ENCODE peak calls at places on chromosomes 7 and 10, in six cellular contexts. K is heart left ventricle, W is GM06990, N is adrenal gland, M is transverse colon, V is PC-3. L is an unnamed sample.

GRCh38 chr7:12321248-12321647 is 82.4 kb downstream of the VWDE start:
- DNase-seq in W (no peak), K (no peak), N (no peak), V (no peak), M (no peak), L (no peak)

GRCh38 chr10:49369216-49370162 is 26.4 kb downstream of the DRGX start:
- DNase-seq in W (no peak), N (no peak), M (no peak), V (peak; percentile 31), K (no peak), L (peak; percentile 68)

GRCh38 chr7:137025469-137026175 is 157.2 kb downstream of the CHRM2 start:
- DNase-seq in N (no peak), M (no peak), K (no peak), V (no peak), W (no peak), L (peak; percentile 50)

GRCh38 chr10:95474228-95475002 is 86.8 kb downstream of the SORBS1 start:
- DNase-seq in M (no peak), V (no peak), K (peak; percentile 40), W (no peak), N (no peak), L (no peak)

GRCh38 chr10:111034598-111035310 is 42.1 kb upstream of the ADRA2A start:
- DNase-seq in W (no peak), K (no peak), V (no peak), M (no peak), N (no peak), L (no peak)

GRCh38 chr10:15245530-15245929 is 77.0 kb upstream of the NMT2 start:
- DNase-seq in N (no peak), V (no peak), M (no peak), W (peak; percentile 28), K (no peak), L (no peak)

GRCh38 chr10:79349766-79350406 is 2.6 kb downstream of the PPIF start:
- DNase-seq in V (no peak), M (no peak), N (peak; percentile 85), W (no peak), K (no peak), L (no peak)

GRCh38 chr7:116809636-116810266 is 52.6 kb upstream of the CAPZA2 start:
- DNase-seq in M (no peak), W (peak; percentile 6), K (peak; percentile 36), V (peak; percentile 87), N (peak; percentile 24), L (no peak)

GRCh38 chr7:47310020-47310419 is 271.9 kb downstream of the TNS3 start:
- DNase-seq in M (no peak), V (no peak), N (no peak), K (no peak), W (no peak), L (no peak)

GRCh38 chr7:30705008-30705407 is 22.8 kb upstream of the CRHR2 start:
- DNase-seq in K (no peak), M (no peak), W (no peak), V (peak; percentile 2), N (no peak), L (no peak)

GRCh38 chr10:85646312-85646711 is 720.3 kb downstream of the GRID1 start:
- DNase-seq in K (no peak), W (no peak), M (no peak), N (no peak), V (peak; percentile 20), L (peak; percentile 43)

DNA sequence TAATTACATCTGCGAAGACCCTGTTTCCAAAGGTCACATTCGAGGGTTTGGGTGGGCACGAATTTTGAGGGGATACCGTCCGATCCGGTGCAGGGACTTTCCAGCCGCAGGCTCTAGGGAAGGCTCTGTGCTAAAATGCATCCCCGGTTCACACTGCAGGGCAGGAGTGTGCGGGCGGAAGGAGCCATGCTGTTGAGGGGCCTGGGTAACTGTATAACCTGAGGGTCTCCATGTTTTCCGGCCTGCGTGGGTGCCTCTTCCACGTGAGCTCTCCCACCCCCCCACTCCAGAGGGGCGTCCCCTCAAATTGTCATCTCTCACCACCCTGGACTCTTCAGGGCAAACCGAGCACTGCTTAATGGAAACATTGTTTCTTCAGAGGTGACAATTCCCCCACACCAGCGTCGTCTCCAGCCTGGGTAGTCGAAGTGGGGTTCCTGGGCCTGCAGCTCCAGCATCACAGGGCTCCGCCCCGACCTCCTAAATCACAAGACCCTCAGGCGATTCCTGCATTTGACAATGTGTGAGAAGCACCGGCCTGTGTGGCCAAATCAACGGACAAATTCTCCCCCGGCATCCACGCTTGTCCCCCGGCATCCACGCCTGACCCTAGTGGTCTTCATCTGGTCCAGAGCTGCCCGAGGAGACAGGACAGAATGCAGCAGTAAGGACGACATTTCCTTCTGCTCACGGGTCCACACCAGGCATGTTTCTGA is 51.2 kb downstream of the FOXL3 start:
- DNase-seq in V (no peak), M (no peak), N (no peak), K (no peak), W (no peak), L (no peak)
- H3K36me3 ChIP-seq in V (no peaks in the 10 kb centered on the region), M (no peaks in the 10 kb centered on the region), N (no peaks in the 10 kb centered on the region), K (no peaks in the 10 kb centered on the region), W (no peaks in the 10 kb centered on the region), L (no peaks in the 10 kb centered on the region)

DNA sequence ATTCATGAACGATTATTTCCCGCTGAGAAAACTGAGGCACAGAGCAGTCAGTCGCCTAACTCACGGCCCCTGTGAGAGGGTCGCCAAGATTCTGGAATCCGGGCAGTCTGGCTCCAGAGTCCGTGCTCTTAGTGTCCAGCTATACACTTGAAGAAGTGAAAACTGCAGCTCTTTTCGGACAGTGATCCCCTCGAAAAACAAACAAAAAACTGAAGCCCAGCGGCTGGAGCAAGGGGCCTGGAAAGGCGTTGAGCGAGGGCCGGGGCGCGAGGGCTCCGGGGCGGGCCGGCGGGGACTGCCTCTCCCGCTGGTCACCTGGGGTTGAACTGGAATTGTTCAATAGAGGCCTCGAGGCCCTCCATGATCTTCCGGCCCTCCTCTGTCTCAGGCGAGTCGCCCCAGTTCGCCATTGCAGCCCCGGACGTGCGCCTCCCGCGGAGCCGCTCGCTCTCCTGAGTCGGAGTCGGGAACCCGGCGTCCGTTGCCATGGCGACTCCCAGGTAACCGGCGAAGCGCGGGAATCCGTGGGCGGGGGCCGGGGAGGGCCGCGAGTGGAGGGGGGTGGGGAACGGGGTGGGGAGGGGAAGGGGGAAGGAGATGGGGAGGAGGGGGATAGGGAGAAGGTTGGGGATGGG is 889 bp downstream of the C10orf67 start:
- DNase-seq in M (peak; percentile 43), N (peak; percentile 29), W (no peak), V (peak; percentile 47), K (peak; percentile 57), L (no peak)
- H3K4me3 ChIP-seq in M (no peak overlapping the region), N (peak overlapping the region; percentile 63), W (peak overlapping the region; percentile 62), V (peak overlapping the region; percentile 30), K (peak overlapping the region; percentile 57), L (no peak overlapping the region)

DNA sequence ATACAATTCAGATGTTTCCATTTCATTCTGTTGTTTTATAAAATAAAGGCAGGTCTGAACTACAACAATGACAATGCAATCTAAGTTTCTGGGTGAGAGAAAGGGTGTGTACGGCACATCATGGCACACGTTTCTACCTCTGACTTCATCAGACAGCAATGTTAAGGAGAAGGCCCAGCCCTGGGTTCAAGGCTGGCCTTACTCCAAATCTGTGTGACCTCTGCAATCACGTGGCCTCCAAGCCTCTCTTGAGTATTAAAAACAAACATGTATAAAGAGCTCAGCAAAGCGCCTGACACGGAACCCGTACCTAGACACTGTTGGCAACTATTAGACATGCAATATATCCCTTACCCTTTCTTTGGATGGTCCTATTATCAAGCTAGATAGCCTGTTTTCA is 114.1 kb downstream of the LARP4B start:
- DNase-seq in V (no peak), N (no peak), W (no peak), M (no peak), K (no peak), L (no peak)
- H3K36me3 ChIP-seq in V (no peaks in the 10 kb centered on the region), N (no peaks in the 10 kb centered on the region), W (peaks cover 61% of the 10 kb centered on the region), M (peaks cover 73% of the 10 kb centered on the region), K (peaks cover 25% of the 10 kb centered on the region), L (peaks cover 87% of the 10 kb centered on the region)

GRCh38 chr7:105264707-105265106 is 124.0 kb downstream of the SRPK2 start:
- DNase-seq in V (no peak), N (no peak), K (no peak), M (no peak), W (no peak), L (no peak)

GRCh38 chr7:105269397-105269796 is 119.3 kb downstream of the SRPK2 start:
- DNase-seq in M (no peak), N (no peak), W (no peak), V (no peak), K (no peak), L (no peak)

GRCh38 chr7:105268511-105269392 is 120.0 kb downstream of the SRPK2 start:
- DNase-seq in M (no peak), V (peak; percentile 54), W (peak; percentile 30), K (peak; percentile 15), N (peak; percentile 34), L (no peak)

GRCh38 chr7:105268056-105268455 is 120.7 kb downstream of the SRPK2 start:
- DNase-seq in V (peak; percentile 84), N (peak; percentile 10), K (no peak), M (no peak), W (no peak), L (no peak)

DNA sequence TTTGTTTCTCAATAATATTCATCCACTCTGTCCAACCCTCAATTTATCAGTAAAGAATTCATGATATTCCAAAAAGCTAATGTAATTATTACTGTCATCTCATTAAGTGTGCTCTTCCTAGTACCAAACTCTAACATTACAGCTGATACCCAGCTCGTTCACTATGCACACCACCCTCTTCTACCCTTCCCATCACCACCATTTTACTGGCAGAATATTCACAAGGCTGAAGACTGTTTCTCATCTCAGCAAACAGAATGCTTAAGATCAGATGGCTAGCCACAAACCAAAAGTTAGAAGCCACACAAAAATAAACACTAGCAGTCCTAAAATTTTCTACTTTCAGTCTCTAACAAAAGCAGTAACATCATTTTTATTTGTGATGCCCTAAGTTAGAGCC is 121.5 kb downstream of the SRPK2 start:
- DNase-seq in W (no peak), V (no peak), N (no peak), M (no peak), K (no peak), L (no peak)
- H3K4me3 ChIP-seq in W (no peak overlapping the region), V (peak overlapping the region; percentile 72), N (peak overlapping the region; percentile 40), M (no peak overlapping the region), K (no peak overlapping the region), L (peak overlapping the region; percentile 43)

DNA sequence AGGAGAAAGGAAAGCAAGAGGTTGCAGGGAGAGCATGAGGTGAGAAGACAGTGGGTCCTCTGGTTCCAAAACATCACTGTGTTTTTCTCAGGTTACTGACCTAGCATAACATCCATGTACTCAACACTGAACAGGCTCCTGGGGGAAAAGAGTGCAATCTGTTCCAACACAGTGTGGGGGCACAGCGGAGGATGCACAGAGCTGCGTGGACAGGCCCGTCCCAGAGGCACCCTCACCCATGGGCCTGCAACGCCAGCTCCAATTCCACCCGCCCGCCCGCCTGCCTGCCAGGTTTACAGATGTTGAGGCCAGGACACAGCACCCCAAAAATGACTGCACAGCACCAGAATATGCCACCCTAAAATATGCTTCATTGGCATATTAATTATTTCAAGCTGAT is 26.9 kb upstream of the FKBP9 start:
- DNase-seq in V (no peak), W (no peak), K (no peak), N (no peak), M (no peak), L (no peak)
- H3K36me3 ChIP-seq in V (no peaks in the 10 kb centered on the region), W (no peaks in the 10 kb centered on the region), K (peaks cover 18% of the 10 kb centered on the region), N (no peaks in the 10 kb centered on the region), M (peaks cover 4% of the 10 kb centered on the region), L (peaks cover 58% of the 10 kb centered on the region)

GRCh38 chr7:71216211-71216610 is 84.3 kb downstream of the GALNT17 start:
- DNase-seq in V (no peak), W (no peak), N (no peak), K (no peak), M (no peak), L (no peak)
- H3K4me3 ChIP-seq in V (no peak overlapping the region), W (no peak overlapping the region), N (no peak overlapping the region), K (no peak overlapping the region), M (no peak overlapping the region), L (no peak overlapping the region)

GRCh38 chr7:151137076-151137611 is 30.4 kb downstream of the GBX1 start:
- DNase-seq in N (no peak), W (no peak), K (no peak), M (no peak), V (no peak), L (no peak)
- H3K36me3 ChIP-seq in N (no peaks in the 10 kb centered on the region), W (peaks cover 19% of the 10 kb centered on the region), K (no peaks in the 10 kb centered on the region), M (peaks cover 17% of the 10 kb centered on the region), V (no peaks in the 10 kb centered on the region), L (peaks cover 5% of the 10 kb centered on the region)

GRCh38 chr10:84424731-84425165 is 96.4 kb downstream of the CCSER2 start:
- DNase-seq in K (peak; percentile 89), V (peak; percentile 89), W (no peak), M (peak; percentile 82), N (peak; percentile 66), L (peak; percentile 94)
- H3K4me3 ChIP-seq in K (peak overlapping the region; percentile 43), V (peak overlapping the region; percentile 54), W (no peak overlapping the region), M (no peak overlapping the region), N (peak overlapping the region; percentile 28), L (peak overlapping the region; percentile 52)